ENCODE peak calls at places on chromosomes 11 and 22, in seven cellular contexts. A is ELR; N is astrocyte of the spinal cord; E is stomach; Q is MG63; C is hippocampal formation; S is stimulated activated effector memory CD8-positive, alpha-beta T cell treated with anti-CD3 and anti-CD28 coated beads, Interleukin-12 subunit alpha, Interleukin-12 subunit beta, amount 100 ng/mL, for 72 hours. O is an unnamed sample.

GRCh38 chr11:76701701-76702100 is 31.2 kb upstream of the LRRC32 start:
- DNase-seq in A (peak; percentile 81), N (peak; percentile 40), E (no peak), Q (peak; percentile 18), C (no peak), S (no peak), O (no peak)

GRCh38 chr11:9962722-9963121 is 298.8 kb downstream of the SWAP70 start:
- DNase-seq in A (no peak), N (no peak), E (no peak), Q (no peak), C (no peak), S (no peak), O (no peak)

GRCh38 chr11:63708764-63709163 is 27.5 kb downstream of the RTN3 start:
- DNase-seq in A (no peak), N (no peak), E (no peak), Q (no peak), C (no peak), S (no peak), O (no peak)

GRCh38 chr11:69403556-69404215 is 77.8 kb upstream of the LINC01488 start:
- DNase-seq in A (peak; percentile 75), N (peak; percentile 34), E (no peak), Q (no peak), C (no peak), S (no peak), O (no peak)

GRCh38 chr11:94524293-94524692 is 12.0 kb downstream of the C11orf97 start:
- DNase-seq in A (no peak), N (no peak), E (no peak), Q (no peak), C (no peak), S (no peak), O (no peak)

GRCh38 chr11:92396133-92396532 is 171.5 kb downstream of the FAT3 start:
- DNase-seq in A (no peak), N (no peak), E (no peak), Q (no peak), C (no peak), S (no peak), O (no peak)

GRCh38 chr11:128519353-128519752 is 68.0 kb downstream of the ETS1 start:
- DNase-seq in A (peak; percentile 46), N (no peak), E (no peak), Q (no peak), C (no peak), S (peak; percentile 57), O (no peak)

GRCh38 chr11:776459-777287 is 614 bp downstream of the GATD1 start:
- DNase-seq in A (peak; percentile 56), N (no peak), E (no peak), Q (peak; percentile 28), C (no peak), S (peak; percentile 72), O (peak; percentile 50)

GRCh38 chr11:118234833-118235232 is 10.0 kb upstream of the JAML start:
- DNase-seq in A (no peak), N (no peak), E (no peak), Q (no peak), C (no peak), S (no peak), O (no peak)

GRCh38 chr11:15913261-15913660 is 443.1 kb downstream of the SOX6 start:
- DNase-seq in A (no peak), N (no peak), E (no peak), Q (no peak), C (no peak), S (no peak), O (peak; percentile 37)

GRCh38 chr11:119540370-119541125 is 117.6 kb upstream of the THY1 start:
- DNase-seq in A (no peak), N (no peak), E (peak; percentile 18), Q (no peak), C (no peak), S (no peak), O (no peak)

GRCh38 chr11:34356576-34356917 is 1.3 kb downstream of the ABTB2 start:
- DNase-seq in A (peak; percentile 75), N (peak; percentile 60), E (no peak), Q (peak; percentile 64), C (no peak), S (peak; percentile 56), O (peak; percentile 71)

GRCh38 chr11:65124480-65125196 is 2.5 kb downstream of the MRPL49 start:
- DNase-seq in A (no peak), N (no peak), E (no peak), Q (no peak), C (no peak), S (no peak), O (no peak)

GRCh38 chr11:10622957-10623787 is 54.7 kb upstream of the LYVE1 start:
- DNase-seq in A (peak; percentile 12), N (no peak), E (no peak), Q (no peak), C (no peak), S (no peak), O (no peak)

GRCh38 chr22:47630741-47631534 is 868.5 kb downstream of the TBC1D22A start:
- DNase-seq in A (no peak), N (no peak), E (peak; percentile 20), Q (peak; percentile 31), C (no peak), S (no peak), O (no peak)

GRCh38 chr11:129144256-129144655 is 47.9 kb downstream of the ARHGAP32 start:
- DNase-seq in A (peak; percentile 6), N (peak; percentile 39), E (no peak), Q (no peak), C (no peak), S (no peak), O (no peak)

GRCh38 chr22:50046019-50046415 is 12.1 kb downstream of the TTLL8 start:
- DNase-seq in A (no peak), N (no peak), E (no peak), Q (no peak), C (no peak), S (no peak), O (no peak)

GRCh38 chr22:36301851-36302250 is 48.9 kb downstream of the APOL1 start:
- DNase-seq in A (peak; percentile 94), N (peak; percentile 29), E (no peak), Q (no peak), C (no peak), S (no peak), O (no peak)

GRCh38 chr11:1304376-1304775 is 5.1 kb downstream of the TOLLIP start:
- DNase-seq in A (no peak), N (no peak), E (peak; percentile 73), Q (no peak), C (no peak), S (no peak), O (no peak)

GRCh38 chr11:19951558-19952083 is 208.7 kb downstream of the DBX1 start:
- DNase-seq in A (peak; percentile 68), N (peak; percentile 73), E (no peak), Q (no peak), C (peak; percentile 61), S (no peak), O (peak; percentile 46)

GRCh38 chr11:7031346-7031957 is 11.2 kb downstream of the NLRP14 start:
- DNase-seq in A (no peak), N (no peak), E (no peak), Q (no peak), C (no peak), S (no peak), O (no peak)

GRCh38 chr11:68924073-68924925 is 20.6 kb downstream of the IGHMBP2 start:
- DNase-seq in A (no peak), N (no peak), E (no peak), Q (no peak), C (no peak), S (no peak), O (no peak)

GRCh38 chr22:36065775-36066544 is 37.3 kb upstream of the RBFOX2 start:
- DNase-seq in A (peak; percentile 97), N (peak; percentile 93), E (peak; percentile 88), Q (peak; percentile 97), C (peak; percentile 83), S (peak; percentile 88), O (peak; percentile 99)

GRCh38 chr22:19168088-19168890 is 10.2 kb downstream of the SLC25A1 start:
- DNase-seq in A (no peak), N (no peak), E (no peak), Q (no peak), C (no peak), S (no peak), O (no peak)

GRCh38 chr22:38974826-38975175 is 7.3 kb upstream of the APOBEC3B start:
- DNase-seq in A (no peak), N (no peak), E (no peak), Q (no peak), C (no peak), S (no peak), O (no peak)

GRCh38 chr11:2466869-2467694 is 22.3 kb downstream of the KCNQ1 start:
- DNase-seq in A (no peak), N (no peak), E (peak; percentile 33), Q (no peak), C (no peak), S (peak; percentile 67), O (no peak)

GRCh38 chr11:15852179-15852578 is 504.2 kb downstream of the SOX6 start:
- DNase-seq in A (peak; percentile 19), N (peak; percentile 16), E (peak; percentile 34), Q (no peak), C (no peak), S (no peak), O (peak; percentile 35)

GRCh38 chr11:79045811-79046304 is 395.0 kb downstream of the TENM4 start:
- DNase-seq in A (no peak), N (peak; percentile 43), E (no peak), Q (peak; percentile 47), C (no peak), S (no peak), O (no peak)

GRCh38 chr11:95545116-95545875 is 244.3 kb downstream of the FAM76B start:
- DNase-seq in A (peak; percentile 27), N (no peak), E (no peak), Q (no peak), C (no peak), S (no peak), O (no peak)

GRCh38 chr11:118434553-118435232 is 1.6 kb upstream of the KMT2A start:
- DNase-seq in A (peak; percentile 53), N (peak; percentile 36), E (no peak), Q (peak; percentile 35), C (no peak), S (peak; percentile 77), O (peak; percentile 75)

GRCh38 chr11:69982675-69983570 is 95.2 kb upstream of the ANO1 start:
- DNase-seq in A (no peak), N (no peak), E (no peak), Q (no peak), C (no peak), S (no peak), O (no peak)

GRCh38 chr11:116224154-116224888 is 548.5 kb downstream of the BUD13 start:
- DNase-seq in A (peak; percentile 29), N (peak; percentile 26), E (peak; percentile 58), Q (peak; percentile 8), C (no peak), S (peak; percentile 61), O (peak; percentile 72)

GRCh38 chr11:1440496-1440895 is 46.1 kb downstream of the MOB2 start:
- DNase-seq in A (no peak), N (no peak), E (no peak), Q (no peak), C (no peak), S (no peak), O (no peak)

GRCh38 chr11:64372802-64373597 is 14.0 kb downstream of the RPS6KA4 start:
- DNase-seq in A (no peak), N (no peak), E (no peak), Q (peak; percentile 97), C (peak; percentile 62), S (no peak), O (peak; percentile 97)

O was measured in A673.